ENCODE peak calls at places on chromosomes 16 and 17, in nine cellular contexts. R, M, S, O, Y, P, E, V and D are unnamed samples.

GRCh38 chr17:47897561-47897960 is 1.5 kb downstream of the SP2 start:
- DNase-seq in R (peak; percentile 44), M (no peak), S (no peak), O (no peak), Y (no peak), P (no peak), E (no peak), V (no peak), D (no peak)

GRCh38 chr17:29042679-29043538 is at the start of gene PIPOX:
- DNase-seq in R (no peak), M (no peak), S (no peak), O (peak; percentile 54), Y (no peak), P (peak; percentile 98), E (peak; percentile 47), V (peak; percentile 62), D (peak; percentile 54)

GRCh38 chr17:40107266-40107980 is 7.0 kb upstream of the NR1D1 start:
- DNase-seq in R (no peak), M (no peak), S (no peak), O (no peak), Y (no peak), P (no peak), E (no peak), V (no peak), D (no peak)

GRCh38 chr16:22004321-22004720 is 3.4 kb upstream of the PDZD9 start:
- DNase-seq in R (no peak), M (no peak), S (no peak), O (no peak), Y (no peak), P (no peak), E (no peak), V (no peak), D (no peak)

GRCh38 chr16:4212934-4213296 is 29.0 kb downstream of the SRL start:
- DNase-seq in R (peak; percentile 19), M (no peak), S (peak; percentile 76), O (no peak), Y (peak; percentile 13), P (no peak), E (no peak), V (no peak), D (no peak)

GRCh38 chr17:1644493-1645206 is 882 bp downstream of the SCARF1 start:
- DNase-seq in R (peak; percentile 82), M (peak; percentile 55), S (no peak), O (peak; percentile 60), Y (no peak), P (no peak), E (no peak), V (no peak), D (no peak)

GRCh38 chr16:89476379-89476778 is 14.0 kb downstream of the ANKRD11 start:
- DNase-seq in R (peak; percentile 99), M (peak; percentile 71), S (peak; percentile 87), O (no peak), Y (no peak), P (no peak), E (no peak), V (no peak), D (no peak)

GRCh38 chr17:56601613-56602012 is 8.1 kb downstream of the NOG start:
- DNase-seq in R (no peak), M (no peak), S (peak; percentile 58), O (no peak), Y (no peak), P (no peak), E (no peak), V (no peak), D (no peak)

GRCh38 chr17:57518587-57519118 is 226.4 kb downstream of the CCDC182 start:
- DNase-seq in R (no peak), M (no peak), S (peak; percentile 29), O (no peak), Y (no peak), P (no peak), E (no peak), V (no peak), D (no peak)

GRCh38 chr16:51762081-51762995 is 611.3 kb upstream of the SALL1 start:
- DNase-seq in R (peak; percentile 49), M (peak; percentile 63), S (no peak), O (peak; percentile 36), Y (no peak), P (peak; percentile 87), E (peak; percentile 61), V (peak; percentile 90), D (peak; percentile 68)

GRCh38 chr17:1422907-1423306 is 22.9 kb upstream of the YWHAE start:
- DNase-seq in R (peak; percentile 93), M (peak; percentile 89), S (peak; percentile 72), O (peak; percentile 98), Y (no peak), P (no peak), E (no peak), V (no peak), D (no peak)

GRCh38 chr16:85072947-85073346 is 39.3 kb downstream of the CIBAR2 start:
- DNase-seq in R (peak; percentile 17), M (no peak), S (no peak), O (no peak), Y (no peak), P (no peak), E (no peak), V (no peak), D (no peak)
- H2AFZ ChIP-seq in R (no peak overlapping the region), M (no peak overlapping the region), S (no peak overlapping the region), O (no peak overlapping the region), Y (no peak overlapping the region), P (no peak overlapping the region), E (no peak overlapping the region), V (no peak overlapping the region), D (no peak overlapping the region)

GRCh38 chr16:10946308-10946707 is 1.9 kb downstream of the CLEC16A start:
- DNase-seq in R (peak; percentile 27), M (no peak), S (no peak), O (no peak), Y (no peak), P (peak; percentile 83), E (no peak), V (no peak), D (no peak)

GRCh38 chr16:10947211-10947787 is 2.9 kb downstream of the CLEC16A start:
- DNase-seq in R (no peak), M (no peak), S (no peak), O (no peak), Y (no peak), P (no peak), E (no peak), V (no peak), D (no peak)

GRCh38 chr16:10942352-10943297 is at the start of gene DEXI:
- DNase-seq in R (peak; percentile 86), M (peak; percentile 90), S (peak; percentile 74), O (peak; percentile 91), Y (peak; percentile 72), P (peak; percentile 94), E (peak; percentile 95), V (peak; percentile 97), D (peak; percentile 96)

GRCh38 chr16:10945065-10945787 is 862 bp downstream of the CLEC16A start:
- DNase-seq in R (no peak), M (no peak), S (no peak), O (peak; percentile 24), Y (no peak), P (no peak), E (peak; percentile 10), V (no peak), D (no peak)

DNA sequence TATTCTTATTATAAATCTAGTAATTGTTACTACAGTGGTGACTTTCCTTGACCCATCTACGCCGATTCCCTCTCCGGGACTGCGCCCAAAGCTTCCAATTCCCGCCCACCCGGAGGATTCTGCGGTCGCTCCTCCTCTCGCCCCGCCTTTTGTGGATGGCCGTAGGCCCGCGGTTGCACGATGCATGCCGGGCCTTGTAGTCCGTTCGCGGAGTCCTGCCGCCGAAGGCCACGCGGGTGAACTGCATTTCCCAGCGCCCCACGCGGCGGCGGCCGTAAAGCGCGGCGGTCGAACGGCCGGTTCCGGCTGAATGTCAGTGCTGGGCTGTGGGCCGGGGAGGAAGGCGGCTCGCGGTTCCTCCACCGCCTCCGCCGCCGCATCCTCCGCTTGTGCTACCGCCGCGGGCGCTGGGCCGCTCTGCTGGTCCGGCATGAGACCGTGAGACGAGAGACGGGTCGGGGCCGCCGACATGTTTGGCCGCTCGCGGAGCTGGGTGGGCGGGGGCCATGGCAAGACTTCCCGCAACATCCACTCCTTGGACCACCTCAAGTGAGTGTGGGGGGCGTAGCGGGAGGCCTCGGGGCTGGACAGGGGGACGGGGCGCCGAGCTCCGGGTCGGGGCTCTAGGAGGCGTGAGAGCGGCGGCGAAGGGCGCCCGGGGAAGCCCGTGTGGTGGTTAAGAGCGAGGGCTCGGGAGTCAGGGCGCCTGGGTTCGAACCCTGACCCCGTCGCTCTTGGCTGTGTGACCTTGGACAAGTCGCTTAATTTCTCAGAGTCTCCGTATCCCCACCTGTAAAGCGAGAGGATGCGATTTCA is at the start of gene CLEC16A:
- DNase-seq in R (peak; percentile 95), M (peak; percentile 94), S (peak; percentile 87), O (peak; percentile 98), Y (peak; percentile 91), P (peak; percentile 98), E (peak; percentile 97), V (peak; percentile 98), D (peak; percentile 97)
- H3K4me1 ChIP-seq in R (peaks cover 61% of the 10 kb centered on the region), M (peaks cover 24% of the 10 kb centered on the region), S (peaks cover 53% of the 10 kb centered on the region), O (peaks cover 36% of the 10 kb centered on the region), Y (peaks cover 38% of the 10 kb centered on the region), P (peaks cover 51% of the 10 kb centered on the region), E (peaks cover 32% of the 10 kb centered on the region), V (peaks cover 57% of the 10 kb centered on the region), D (peaks cover 73% of the 10 kb centered on the region)

DNA sequence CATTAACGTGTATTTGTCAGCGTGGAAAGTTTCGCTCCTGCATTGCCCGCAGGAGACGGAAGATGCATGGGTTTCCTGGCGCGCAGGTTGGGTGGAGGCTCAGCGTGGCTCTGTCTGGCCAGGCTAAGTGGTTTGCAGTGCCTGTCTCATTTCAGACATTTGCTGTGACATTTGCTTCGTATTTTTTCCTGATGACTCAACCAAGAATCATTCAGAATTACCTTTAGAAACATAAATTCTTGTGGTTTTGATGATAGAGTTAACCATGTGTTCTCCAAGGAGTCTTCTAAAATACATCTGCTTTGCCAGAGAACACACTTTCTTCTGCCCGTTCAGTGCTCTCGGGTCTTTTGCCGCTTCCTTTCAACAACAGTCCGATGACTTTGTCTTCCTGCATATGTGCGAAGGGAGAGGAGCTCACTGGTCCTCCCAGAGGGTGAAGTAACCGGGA is 216.8 kb downstream of the RPTOR start:
- DNase-seq in R (peak; percentile 75), M (peak; percentile 95), S (peak; percentile 86), O (peak; percentile 87), Y (peak; percentile 72), P (no peak), E (no peak), V (no peak), D (no peak)
- H3K4me2 ChIP-seq in R (peak overlapping the region; percentile 54), M (peak overlapping the region; percentile 79), S (peak overlapping the region; percentile 86), O (peak overlapping the region; percentile 68), Y (peak overlapping the region; percentile 74), P (no peak overlapping the region), E (peak overlapping the region; percentile 1), V (no peak overlapping the region), D (peak overlapping the region; percentile 64)

DNA sequence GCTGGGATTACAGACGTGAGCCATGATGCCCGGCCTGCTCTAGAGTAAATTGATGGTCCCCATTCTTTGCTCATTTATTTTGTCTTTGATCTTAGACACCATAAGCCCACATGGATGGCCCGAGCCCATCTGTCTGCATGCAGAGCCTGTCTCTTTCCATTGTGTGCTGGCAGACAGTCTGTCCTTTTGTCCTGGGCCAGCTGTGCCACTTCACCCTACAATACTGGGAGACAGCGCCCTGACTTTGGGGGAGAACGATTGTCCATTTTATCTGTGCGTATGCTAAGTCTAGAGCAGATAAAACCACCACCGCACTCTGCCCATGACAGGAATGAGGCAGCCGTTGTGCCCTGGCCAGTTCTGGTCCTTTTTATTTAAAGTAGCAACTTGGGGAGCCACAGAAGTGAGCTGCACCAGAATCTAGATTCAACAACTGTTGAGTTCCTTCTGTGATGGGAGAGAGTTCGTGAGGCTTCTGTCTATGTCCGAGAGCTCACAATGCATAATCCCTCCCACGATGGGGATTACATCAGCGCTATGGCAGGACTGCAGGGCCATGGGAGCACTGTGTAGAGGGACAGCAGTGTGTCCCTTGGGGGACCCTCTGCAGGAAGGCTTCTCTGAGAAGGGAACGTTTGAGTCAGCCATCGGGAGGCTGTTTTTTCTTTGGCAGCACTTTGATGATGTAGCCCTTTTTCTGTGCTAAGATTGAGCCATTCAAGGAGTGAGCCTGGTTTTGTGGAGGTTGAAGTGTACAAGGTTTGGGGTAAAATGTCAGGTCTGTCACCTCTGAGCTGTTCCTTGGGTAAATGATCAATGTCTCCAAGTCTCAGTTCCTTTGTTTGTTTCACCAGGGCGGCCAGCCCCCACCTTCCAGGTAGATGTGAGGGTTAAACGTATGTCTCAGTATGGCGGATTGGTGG is 13.0 kb downstream of the SNX29 start:
- DNase-seq in R (no peak), M (no peak), S (no peak), O (no peak), Y (no peak), P (no peak), E (no peak), V (no peak), D (no peak)
- H2AFZ ChIP-seq in R (no peak overlapping the region), M (no peak overlapping the region), S (no peak overlapping the region), O (no peak overlapping the region), Y (no peak overlapping the region), P (no peak overlapping the region), E (no peak overlapping the region), V (no peak overlapping the region), D (no peak overlapping the region)